ENCODE peak calls at places on chromosomes 4 and X, in seven cellular contexts. H, P, N, Q, A, U and V are unnamed samples.

GRCh38 chrX:123983240-123983639 is 21.7 kb downstream of the STAG2 start:
- DNase-seq in N (no peak), A (no peak), Q (no peak), P (no peak), H (no peak), U (no peak), V (no peak)

GRCh38 chrX:109624641-109625311 is at the start of gene KCNE5:
- DNase-seq in U (peak), A (no peak), N (no peak), Q (no peak), H (no peak), P (no peak), V (no peak)

GRCh38 chr4:3437582-3437936 is 4.2 kb upstream of the HGFAC start:
- DNase-seq in H (no peak), A (no peak), U (no peak), Q (no peak), N (no peak), P (no peak), V (no peak)

GRCh38 chr4:65023877-65024670 is 614.8 kb upstream of the TECRL start:
- DNase-seq in H (no peak), A (no peak), P (no peak), Q (no peak), U (peak), N (no peak), V (no peak)

GRCh38 chrX:47217121-47217851 is 1.2 kb upstream of the CDK16 start:
- DNase-seq in P (no peak), U (peak), A (no peak), Q (no peak), H (peak), N (peak), V (no peak)

GRCh38 chr4:54566608-54567007 is 91.1 kb upstream of the KIT start:
- DNase-seq in P (no peak), H (no peak), N (no peak), Q (peak), A (no peak), U (no peak), V (no peak)

GRCh38 chrX:24178441-24178840 is 28.9 kb downstream of the ZFX start:
- DNase-seq in N (no peak), P (no peak), U (no peak), Q (no peak), H (no peak), A (no peak), V (no peak)

GRCh38 chrX:110146521-110146920 is 143.6 kb downstream of the TMEM164 start:
- DNase-seq in Q (peak), P (no peak), N (peak), U (peak), H (peak), A (peak), V (peak)

GRCh38 chrX:133994576-133994975 is 9.2 kb upstream of the GPC3 start:
- DNase-seq in H (no peak), N (no peak), P (no peak), Q (no peak), U (no peak), A (no peak), V (no peak)

GRCh38 chrX:20609916-20610415 is 343.3 kb upstream of the RPS6KA3 start:
- DNase-seq in A (no peak), U (no peak), Q (no peak), H (no peak), N (no peak), P (no peak), V (no peak)

DNA sequence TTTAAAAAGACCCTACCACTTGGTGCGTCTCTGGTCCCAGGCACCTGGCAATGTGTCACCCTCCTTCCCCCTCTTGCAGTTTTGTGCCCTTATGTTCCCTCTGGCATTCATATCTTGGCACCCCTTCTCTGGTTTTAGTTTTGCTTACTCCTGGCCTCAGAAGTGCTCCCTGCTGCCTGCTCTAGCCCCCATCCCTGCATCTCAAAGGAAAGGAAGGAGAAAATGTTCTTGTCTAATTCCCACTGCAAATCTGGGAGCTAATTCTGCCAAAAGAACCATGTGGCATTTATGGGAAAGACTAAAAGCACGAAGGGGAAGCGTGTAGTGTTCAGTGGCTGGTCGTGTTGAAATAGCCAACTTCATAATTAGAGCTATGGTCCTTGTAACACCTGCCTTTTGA is 340.1 kb upstream of the RPS6KA3 start:
- DNase-seq in N (no peak), Q (no peak), H (no peak), P (no peak), A (no peak), U (no peak), V (no peak)
- TF ChIP-seq CTCF in N (no peak), Q (no peak), H (no peak), P (no peak), A (no peak), U (no peak), V (no peak)

GRCh38 chr4:142211444-142211843 is 575.1 kb downstream of the IL15 start:
- DNase-seq in N (no peak), Q (no peak), A (no peak), U (no peak), H (no peak), P (no peak), V (no peak)
- TF ChIP-seq CTCF in N (no peak), Q (no peak), A (no peak), U (no peak), H (no peak), P (no peak), V (no peak)

GRCh38 chrX:38868941-38869378 is 67.7 kb downstream of the MID1IP1 start:
- DNase-seq in P (no peak), A (no peak), N (peak), U (no peak), Q (no peak), H (peak), V (no peak)
- TF ChIP-seq CTCF in P (no peak), A (no peak), N (no peak), U (no peak), Q (no peak), H (no peak), V (no peak)

GRCh38 chr4:93169966-93170365 is 658.6 kb upstream of the ATOH1 start:
- DNase-seq in U (no peak), P (no peak), Q (no peak), H (no peak), N (no peak), A (no peak), V (no peak)
- TF ChIP-seq CTCF in U (no peak), P (no peak), Q (no peak), H (no peak), N (no peak), A (no peak), V (no peak)

GRCh38 chr4:169010125-169011023 is at the start of gene CBR4:
- DNase-seq in U (peak), H (peak), N (peak), P (peak), A (peak), Q (peak), V (peak)
- TF ChIP-seq CTCF in U (peak), H (peak), N (no peak), P (peak), A (peak), Q (peak), V (no peak)

GRCh38 chr4:180150818-180151217 is 2092.4 kb upstream of the TENM3 start:
- DNase-seq in N (no peak), P (no peak), A (no peak), H (no peak), U (peak), Q (no peak), V (no peak)
- TF ChIP-seq CTCF in N (no peak), P (no peak), A (no peak), H (no peak), U (peak), Q (peak), V (no peak)

GRCh38 chrX:78652971-78653822 is 5.9 kb downstream of the RTL3 start:
- DNase-seq in H (peak), Q (peak), P (no peak), A (no peak), N (no peak), U (no peak), V (no peak)

GRCh38 chrX:78655642-78656041 is 3.5 kb downstream of the RTL3 start:
- DNase-seq in N (no peak), A (no peak), P (no peak), H (no peak), U (no peak), Q (no peak), V (no peak)

GRCh38 chrX:78650906-78651437 is 8.2 kb downstream of the RTL3 start:
- DNase-seq in H (peak), P (no peak), U (peak), A (no peak), N (no peak), Q (peak), V (no peak)
- TF ChIP-seq CTCF in H (no peak), P (no peak), U (no peak), A (no peak), N (no peak), Q (no peak), V (no peak)

GRCh38 chr4:99852199-99852718 is 35.6 kb downstream of the DAPP1 start:
- DNase-seq in U (no peak), Q (peak), P (no peak), H (no peak), A (no peak), N (no peak), V (no peak)
- TF ChIP-seq CTCF in U (no peak), Q (no peak), P (no peak), H (no peak), A (no peak), N (no peak), V (no peak)

GRCh38 chr4:8586671-8587468 is 5.7 kb upstream of the CPZ start:
- DNase-seq in A (no peak), Q (peak), N (no peak), P (no peak), U (no peak), H (no peak), V (no peak)
- TF ChIP-seq CTCF in A (no peak), Q (peak), N (no peak), P (no peak), U (peak), H (no peak), V (no peak)